ENCODE peak calls at places on chromosomes 3 and 15, in four cellular contexts. N is NAMALWA, X is endothelial cell, I is frontal cortex. Z is an unnamed sample.
A peak's percentile ranks its signal among the peaks of the same experiment; 100 is the strongest.

GRCh38 chr3:184574552-184575430 is 13.2 kb downstream of the EPHB3 start:
- DNase-seq in X (peak; percentile 72), N (no peak), I (no peak), Z (peak; percentile 85)

GRCh38 chr3:34780973-34781372 is 858.4 kb upstream of the ARPP21 start:
- DNase-seq in X (no peak), I (no peak), N (no peak), Z (peak; percentile 25)

GRCh38 chr15:28896944-28897343 is 11.2 kb downstream of the APBA2 start:
- DNase-seq in N (no peak), I (no peak), X (no peak), Z (no peak)

GRCh38 chr3:16728762-16729745 is 123.8 kb upstream of the DAZL start:
- DNase-seq in N (no peak), I (no peak), X (no peak), Z (no peak)

GRCh38 chr15:57427367-57427821 is 51.1 kb downstream of the CGNL1 start:
- DNase-seq in N (no peak), I (no peak), X (no peak), Z (peak; percentile 68)

GRCh38 chr3:171234298-171235020 is 207.9 kb upstream of the SLC2A2 start:
- DNase-seq in X (no peak), N (no peak), I (no peak), Z (no peak)

GRCh38 chr15:100693451-100693850 is 91.1 kb downstream of the ASB7 start:
- DNase-seq in X (no peak), N (no peak), I (no peak), Z (no peak)

GRCh38 chr3:72903004-72903403 is 15.2 kb downstream of the GXYLT2 start:
- DNase-seq in N (no peak), I (no peak), X (no peak), Z (no peak)

GRCh38 chr3:190183121-190183520 is 62.4 kb upstream of the P3H2 start:
- DNase-seq in X (no peak), I (peak; percentile 31), N (no peak), Z (no peak)

GRCh38 chr15:84715442-84716035 is 400 bp downstream of the SEC11A start:
- DNase-seq in X (no peak), N (peak; percentile 59), I (no peak), Z (no peak)

GRCh38 chr3:96983731-96984130 is 169.3 kb downstream of the EPHA6 start:
- DNase-seq in I (no peak), N (no peak), X (no peak), Z (no peak)

GRCh38 chr3:24069045-24069444 is 124.0 kb downstream of the NR1D2 start:
- DNase-seq in I (no peak), N (peak; percentile 25), X (no peak), Z (no peak)

GRCh38 chr3:175222356-175222755 is 363.2 kb downstream of the NAALADL2 start:
- DNase-seq in X (no peak), N (no peak), I (no peak), Z (no peak)

GRCh38 chr3:171379281-171379680 is 80.9 kb downstream of the TNIK start:
- DNase-seq in I (no peak), N (no peak), X (no peak), Z (no peak)

GRCh38 chr3:71102111-71103039 is 481.2 kb downstream of the FOXP1 start:
- DNase-seq in N (no peak), X (no peak), I (no peak), Z (no peak)

GRCh38 chr15:25776071-25776740 is 86.9 kb downstream of the ATP10A start:
- DNase-seq in I (no peak), N (no peak), X (no peak), Z (no peak)

GRCh38 chr3:31472479-31473390 is 60.0 kb upstream of the STT3B start:
- DNase-seq in X (no peak), I (no peak), N (no peak), Z (no peak)

Z was measured in NT2/D1.